ENCODE peak calls at places on chromosome 14, in five cellular contexts. L is CD8-positive, alpha-beta T cell; D is hepatocyte; U is GM12878; E is psoas muscle. N is an unnamed sample.

GRCh38 chr14:100577986-100578431 is 9.2 kb downstream of the BEGAIN start:
- DNase-seq in L (no peak), D (no peak), U (no peak), E (peak; percentile 33), N (no peak)

GRCh38 chr14:37712976-37713431 is 117.6 kb downstream of the TTC6 start:
- DNase-seq in L (no peak), D (no peak), U (no peak), E (no peak), N (no peak)

GRCh38 chr14:49934638-49935037 is 41.8 kb downstream of the ARF6 start:
- DNase-seq in L (no peak), D (no peak), U (no peak), E (no peak), N (no peak)

GRCh38 chr14:101232340-101233015 is 328.8 kb upstream of the DIO3 start:
- DNase-seq in L (no peak), D (no peak), U (no peak), E (peak; percentile 38), N (no peak)

GRCh38 chr14:45810152-45810872 is 557.3 kb upstream of the MIS18BP1 start:
- DNase-seq in L (no peak), D (peak; percentile 23), U (peak; percentile 21), E (no peak), N (no peak)

GRCh38 chr14:52365071-52365470 is 51.0 kb downstream of the PTGER2 start:
- DNase-seq in L (no peak), D (no peak), U (no peak), E (no peak), N (no peak)

GRCh38 chr14:31829256-31829923 is 247.7 kb upstream of the ARHGAP5 start:
- DNase-seq in L (no peak), D (peak; percentile 44), U (no peak), E (no peak), N (no peak)

GRCh38 chr14:61221906-61222305 is 59.2 kb downstream of the TMEM30B start:
- DNase-seq in L (no peak), D (no peak), U (no peak), E (no peak), N (no peak)

GRCh38 chr14:93970589-93970966 is 5.8 kb downstream of the ASB2 start:
- DNase-seq in L (peak; percentile 78), D (no peak), U (no peak), E (no peak), N (no peak)

GRCh38 chr14:36663404-36664321 is 2.0 kb downstream of the PAX9 start:
- DNase-seq in L (no peak), D (no peak), U (no peak), E (peak; percentile 68), N (no peak)

GRCh38 chr14:76348898-76349297 is 27.0 kb upstream of the ESRRB start:
- DNase-seq in L (no peak), D (no peak), U (no peak), E (peak; percentile 71), N (no peak)

GRCh38 chr14:63952933-63953437 is 100.2 kb downstream of the SYNE2 start:
- DNase-seq in L (no peak), D (no peak), U (no peak), E (no peak), N (no peak)

DNA sequence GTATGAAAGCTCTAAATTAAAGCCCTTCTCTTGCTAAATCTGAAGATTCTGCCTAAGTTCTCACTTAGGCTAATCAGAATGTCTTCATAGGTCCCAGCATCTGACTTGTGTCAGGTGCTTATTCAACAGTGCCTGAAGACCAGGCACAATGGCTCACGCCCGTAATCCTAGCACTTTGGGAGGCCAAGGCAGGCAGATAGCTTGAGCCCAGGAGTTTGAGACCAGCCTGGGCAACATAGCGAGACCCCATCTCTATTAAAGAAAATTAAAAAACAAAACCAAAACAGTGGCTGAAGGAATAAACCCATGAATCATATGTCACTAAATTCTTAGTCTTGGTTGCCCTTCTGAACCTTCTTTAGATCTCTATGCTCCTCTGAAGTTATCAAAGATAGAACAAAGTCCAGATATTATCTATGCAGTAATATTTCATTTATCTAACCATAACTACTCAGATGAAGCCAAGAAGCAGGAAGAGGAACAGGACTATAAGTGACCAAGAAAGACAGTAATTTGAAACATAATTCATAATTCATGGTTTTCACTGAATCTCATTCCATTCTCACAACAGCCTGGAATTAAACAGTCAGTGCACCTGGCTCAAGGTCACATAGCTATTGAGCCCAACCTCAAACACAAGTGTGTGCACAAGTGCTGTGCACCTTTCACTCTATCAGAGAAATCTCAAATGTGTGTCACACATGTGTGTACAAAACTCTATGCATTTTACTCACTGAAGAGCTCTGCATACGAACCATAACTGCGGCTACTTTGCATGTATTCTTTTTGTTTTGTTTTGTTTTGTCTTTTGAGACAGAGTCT is 6.6 kb downstream of the SLC7A7 start:
- DNase-seq in L (no peak), D (no peak), U (no peak), E (no peak), N (no peak)
- H3K4me3 ChIP-seq in L (no peak overlapping the region), D (no peak overlapping the region), U (peak overlapping the region; percentile 13), E (no peak overlapping the region), N (no peak overlapping the region)

DNA sequence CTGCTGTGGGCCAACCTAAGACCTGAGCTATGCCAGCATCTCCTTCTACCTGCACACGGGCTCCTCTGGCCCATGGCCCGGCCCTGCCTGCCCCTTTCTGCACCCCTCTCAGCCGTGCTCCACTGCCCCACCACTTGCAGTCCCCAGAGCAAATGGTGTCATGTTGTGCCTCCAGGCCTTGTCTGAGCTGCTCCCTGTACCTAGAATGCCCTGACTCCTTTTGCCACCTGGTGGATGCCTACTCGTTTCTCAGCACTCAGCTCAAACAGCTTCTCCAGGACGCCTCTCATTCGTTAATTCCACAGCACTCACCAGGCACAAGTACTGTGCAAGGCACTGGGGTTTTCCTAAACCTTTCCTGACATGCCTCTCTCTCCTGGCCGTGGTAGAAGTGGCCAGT is 63.2 kb upstream of the PNMA1 start:
- DNase-seq in L (no peak), D (no peak), U (no peak), E (no peak), N (no peak)
- TF ChIP-seq CTCF in L (no peak), D (no peak), U (peak; percentile 32), E (peak; percentile 39), N (peak; percentile 40)

GRCh38 chr14:65213316-65213715 is 111.0 kb upstream of the MAX start:
- DNase-seq in L (no peak), D (no peak), U (no peak), E (no peak), N (no peak)

GRCh38 chr14:65210827-65211192 is 108.5 kb upstream of the MAX start:
- DNase-seq in L (no peak), D (no peak), U (no peak), E (no peak), N (no peak)

GRCh38 chr14:65211341-65211987 is 109.1 kb upstream of the MAX start:
- DNase-seq in L (no peak), D (peak; percentile 29), U (no peak), E (no peak), N (no peak)

GRCh38 chr14:65208548-65208947 is 106.2 kb upstream of the MAX start:
- DNase-seq in L (no peak), D (no peak), U (no peak), E (no peak), N (no peak)

GRCh38 chr14:65210118-65210826 is 108.0 kb upstream of the MAX start:
- DNase-seq in L (no peak), D (no peak), U (peak; percentile 71), E (no peak), N (no peak)
- H3K4me3 ChIP-seq in L (no peak overlapping the region), D (no peak overlapping the region), U (peak overlapping the region; percentile 2), E (no peak overlapping the region), N (no peak overlapping the region)

DNA sequence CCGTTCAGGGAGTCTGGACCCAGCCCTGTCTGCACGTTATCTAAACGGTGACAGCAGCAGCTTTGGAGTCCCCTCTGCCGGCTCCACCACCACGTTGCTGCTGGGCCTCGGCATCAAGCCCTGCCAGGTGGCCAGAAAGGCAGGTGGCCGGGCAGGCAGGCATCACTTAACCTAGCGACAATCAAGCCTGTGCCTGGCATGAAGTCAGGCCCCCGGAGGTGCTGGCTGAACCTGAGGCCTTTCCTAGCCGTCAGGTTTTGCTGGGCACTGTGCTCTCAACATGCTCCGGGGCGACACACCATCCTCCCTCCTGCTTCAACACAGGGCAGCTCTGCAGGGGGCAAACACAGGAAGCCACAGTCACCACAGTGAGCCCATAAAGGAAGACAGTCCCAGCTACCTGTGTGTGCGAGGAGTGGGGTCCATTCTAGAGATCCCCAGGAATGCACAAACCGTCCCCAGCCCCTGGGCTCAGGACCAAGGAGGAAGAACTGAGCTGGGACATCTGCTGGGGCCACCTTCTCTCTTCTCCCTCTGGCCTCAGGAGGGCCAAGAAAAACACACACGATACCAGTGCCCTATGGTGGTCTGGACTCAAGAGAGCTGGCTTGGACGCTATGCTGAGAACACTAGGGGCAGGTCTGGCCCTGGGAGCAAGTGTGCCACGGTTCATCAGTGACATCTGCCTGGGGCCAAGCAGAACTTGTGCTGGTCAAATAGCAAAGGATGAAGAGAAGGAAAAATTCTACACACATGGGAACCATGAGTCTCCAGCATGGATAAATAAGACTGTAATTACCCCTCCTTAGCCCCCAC is 44.7 kb downstream of the CCDC88C start:
- DNase-seq in L (peak; percentile 66), D (no peak), U (no peak), E (peak; percentile 39), N (no peak)
- TF ChIP-seq CTCF in L (no peak), D (no peak), U (peak; percentile 22), E (no peak), N (peak; percentile 17)

N was measured in GM12864.